ENCODE peak calls at places on chromosomes 12 and 14, in six cellular contexts. W is neuronal stem cell, O is GM23248, P is fibroblast of lung, M is GM12878, L is HCT116. H is an unnamed sample.

GRCh38 chr12:124730455-124730932 is 133.2 kb downstream of the SCARB1 start:
- DNase-seq in W (no peak), O (peak; percentile 42), P (peak; percentile 73), M (no peak), L (no peak), H (no peak)

GRCh38 chr12:60489071-60489470 is 893.2 kb downstream of the SLC16A7 start:
- DNase-seq in W (no peak), O (peak; percentile 54), P (peak; percentile 16), M (no peak), L (no peak), H (no peak)

GRCh38 chr14:51776102-51776894 is 84.1 kb upstream of the GNG2 start:
- DNase-seq in W (peak; percentile 51), O (peak; percentile 80), P (peak; percentile 74), M (no peak), L (peak; percentile 44), H (peak; percentile 83)

GRCh38 chr12:82461851-82462250 is 103.5 kb downstream of the METTL25 start:
- DNase-seq in W (no peak), O (no peak), P (no peak), M (no peak), L (no peak), H (no peak)

GRCh38 chr12:53844989-53845836 is 93.4 kb upstream of the HOXC13 start:
- DNase-seq in W (no peak), O (peak; percentile 84), P (peak; percentile 54), M (no peak), L (no peak), H (no peak)

GRCh38 chr12:47804177-47804576 is 15.5 kb downstream of the HDAC7 start:
- DNase-seq in W (no peak), O (no peak), P (no peak), M (no peak), L (no peak), H (no peak)

GRCh38 chr14:69632752-69633151 is 21.4 kb downstream of the SUSD6 start:
- DNase-seq in W (no peak), O (no peak), P (no peak), M (no peak), L (no peak), H (no peak)

GRCh38 chr12:100229036-100229635 is 28.5 kb downstream of the ACTR6 start:
- DNase-seq in W (no peak), O (peak; percentile 22), P (peak; percentile 5), M (peak; percentile 1), L (peak; percentile 15), H (no peak)

GRCh38 chr12:8847435-8847834 is 25.0 kb downstream of the A2ML1 start:
- DNase-seq in W (no peak), O (no peak), P (no peak), M (no peak), L (no peak), H (no peak)

GRCh38 chr14:38718519-38718918 is 384.5 kb downstream of the SEC23A start:
- DNase-seq in W (no peak), O (no peak), P (no peak), M (no peak), L (no peak), H (no peak)

GRCh38 chr12:114403690-114404450 is 2.1 kb downstream of the TBX5 start:
- DNase-seq in W (peak; percentile 31), O (peak; percentile 82), P (no peak), M (no peak), L (no peak), H (peak; percentile 66)

GRCh38 chr12:92270501-92270900 is 124.9 kb upstream of the BTG1 start:
- DNase-seq in W (no peak), O (no peak), P (no peak), M (no peak), L (no peak), H (no peak)

GRCh38 chr14:91327201-91327600 is 82.7 kb upstream of the GPR68 start:
- DNase-seq in W (no peak), O (no peak), P (no peak), M (no peak), L (no peak), H (no peak)

GRCh38 chr12:109797905-109798669 is 35.1 kb downstream of the TRPV4 start:
- DNase-seq in W (no peak), O (no peak), P (no peak), M (no peak), L (no peak), H (peak; percentile 30)

GRCh38 chr14:24310666-24311604 is at the start of gene LTB4R:
- DNase-seq in W (no peak), O (peak; percentile 93), P (peak; percentile 82), M (no peak), L (no peak), H (no peak)

DNA sequence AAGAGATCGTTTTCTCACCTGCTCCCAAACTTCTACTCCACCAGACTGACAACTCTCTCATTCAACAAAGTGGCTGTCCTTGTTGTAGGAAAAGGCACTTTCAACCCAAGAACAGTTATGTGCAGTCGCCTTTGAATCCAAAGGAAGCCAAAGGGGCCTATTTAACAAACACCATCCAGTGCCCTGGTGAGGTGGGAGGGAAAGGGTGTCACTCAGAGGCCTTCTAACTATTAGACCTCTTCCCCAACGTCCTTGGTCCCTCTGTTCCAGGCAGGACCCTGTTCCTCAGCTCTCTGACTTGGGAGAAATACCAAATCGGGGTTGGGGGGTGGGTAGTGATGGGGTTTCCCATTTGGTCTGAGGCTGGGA is 3.2 kb downstream of the SIX4 start:
- DNase-seq in W (no peak), O (no peak), P (no peak), M (no peak), L (no peak), H (peak; percentile 30)
- H2AFZ ChIP-seq in W (peak overlapping the region; percentile 93), O (peak overlapping the region; percentile 52), P (no peak overlapping the region), M (no peak overlapping the region), L (no peak overlapping the region), H (no peak overlapping the region)

DNA sequence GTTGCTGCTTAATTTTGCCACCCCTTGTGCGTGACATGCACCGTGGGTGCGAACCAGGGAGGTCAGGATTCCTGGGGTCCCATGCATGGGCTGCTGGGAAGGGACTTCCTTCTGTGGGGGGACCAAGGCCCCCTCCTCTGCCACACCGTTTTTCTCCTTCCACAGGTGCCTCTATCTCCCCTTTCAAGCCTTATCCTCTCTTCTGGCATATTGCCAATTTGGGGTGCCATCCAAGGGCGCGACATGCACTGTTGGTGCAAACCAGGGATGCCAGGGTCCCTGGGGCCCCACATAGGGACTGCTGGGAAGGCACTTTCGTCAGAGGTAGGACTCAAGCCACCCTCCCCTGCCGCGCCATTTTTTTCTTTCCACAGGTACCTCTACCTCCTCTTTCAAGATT is 289.0 kb downstream of the ALG10 start:
- DNase-seq in W (no peak), O (no peak), P (no peak), M (no peak), L (no peak), H (no peak)
- H3K9me3 ChIP-seq in W (no peaks in the 10 kb centered on the region), O (no peaks in the 10 kb centered on the region), P (no peaks in the 10 kb centered on the region), M (no peaks in the 10 kb centered on the region), L (no peaks in the 10 kb centered on the region), H (peaks cover 9% of the 10 kb centered on the region)

DNA sequence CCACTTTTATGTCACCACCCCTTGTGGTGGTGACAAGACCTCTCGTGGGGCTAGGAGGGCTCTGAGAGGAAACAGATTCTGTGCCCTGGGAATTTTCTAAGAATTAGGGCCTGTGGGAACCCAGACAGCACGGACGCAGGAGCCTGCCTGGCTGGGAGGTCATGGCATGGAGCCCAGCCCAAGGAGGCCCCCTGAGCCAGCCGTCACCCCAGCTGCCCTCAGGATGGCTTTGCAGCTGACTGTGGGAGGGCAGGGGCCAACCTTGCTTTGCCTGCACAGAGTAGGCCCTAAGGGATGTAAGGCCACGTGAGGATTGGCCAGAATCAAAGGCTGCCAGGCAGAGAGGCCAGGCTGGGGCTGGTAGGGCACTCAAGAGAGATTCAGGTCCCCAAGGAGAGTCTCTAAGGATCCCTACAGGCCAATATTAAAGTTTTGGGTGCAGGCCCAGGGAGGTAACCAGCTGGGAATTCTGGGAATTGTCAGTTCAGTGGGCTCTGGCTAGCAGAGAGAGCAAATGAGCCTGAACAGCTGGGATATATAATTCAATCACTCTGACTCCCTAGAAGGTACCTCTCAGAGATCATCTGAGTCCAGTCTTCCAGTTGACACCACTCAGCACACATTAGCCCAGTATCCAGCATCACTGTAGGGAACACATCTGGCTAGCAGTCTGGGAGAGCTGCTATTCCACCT is 6.4 kb downstream of the LTBP2 start:
- DNase-seq in W (no peak), O (no peak), P (no peak), M (no peak), L (no peak), H (no peak)
- H3K36me3 ChIP-seq in W (no peaks in the 10 kb centered on the region), O (peaks cover 4% of the 10 kb centered on the region), P (peaks cover 16% of the 10 kb centered on the region), M (no peaks in the 10 kb centered on the region), L (no peaks in the 10 kb centered on the region), H (no peaks in the 10 kb centered on the region)

DNA sequence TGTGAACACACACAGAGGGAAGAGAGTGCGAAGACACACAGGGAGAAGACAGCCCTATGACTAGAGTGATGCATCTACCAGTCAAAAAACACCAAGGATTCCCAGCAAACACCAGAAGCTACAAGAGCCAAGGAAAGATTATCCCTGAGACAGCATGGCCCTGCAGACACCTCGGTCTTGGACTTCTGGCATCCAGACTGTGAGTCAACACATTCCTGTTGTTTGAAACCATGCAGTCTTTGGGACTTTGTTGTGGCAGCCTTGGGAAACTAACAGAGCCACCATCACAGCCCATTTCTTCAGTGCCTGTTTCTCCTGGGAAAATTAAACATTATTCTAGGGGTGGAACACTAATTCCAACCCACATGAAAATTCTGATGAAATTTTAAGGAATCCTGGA is 220.6 kb downstream of the GXYLT1 start:
- DNase-seq in W (no peak), O (peak; percentile 12), P (peak; percentile 6), M (no peak), L (no peak), H (no peak)
- H2AFZ ChIP-seq in W (no peak overlapping the region), O (no peak overlapping the region), P (no peak overlapping the region), M (no peak overlapping the region), L (no peak overlapping the region), H (no peak overlapping the region)

H was measured in neural progenitor cell.